ENCODE peak calls at places on chromosomes 2 and 18, in four cellular contexts. J, N, H and Y are unnamed samples.

GRCh38 chr2:238811765-238812164 is 36.1 kb upstream of the TWIST2 start:
- DNase-seq in J (no peak), N (no peak), H (no peak), Y (no peak)

GRCh38 chr2:54015809-54016703 is 45.3 kb upstream of the PSME4 start:
- DNase-seq in J (no peak), N (no peak), H (no peak), Y (no peak)

GRCh38 chr2:205800257-205800656 is 118.0 kb downstream of the NRP2 start:
- DNase-seq in J (no peak), N (no peak), H (no peak), Y (no peak)

GRCh38 chr2:212021947-212022346 is 516.7 kb downstream of the ERBB4 start:
- DNase-seq in J (no peak), N (no peak), H (no peak), Y (peak; percentile 5)

GRCh38 chr2:85468704-85469349 is 50.3 kb downstream of the SH2D6 start:
- DNase-seq in J (no peak), N (no peak), H (no peak), Y (no peak)

GRCh38 chr2:62205554-62205953 is 9.6 kb downstream of the B3GNT2 start:
- DNase-seq in J (no peak), N (no peak), H (no peak), Y (no peak)

GRCh38 chr18:70335892-70336726 is 47.3 kb downstream of the SOCS6 start:
- DNase-seq in J (no peak), N (no peak), H (no peak), Y (no peak)

GRCh38 chr2:137938204-137938603 is 26.1 kb upstream of the HNMT start:
- DNase-seq in J (no peak), N (no peak), H (no peak), Y (no peak)

GRCh38 chr2:160652236-160652635 is 158.6 kb upstream of the RBMS1 start:
- DNase-seq in J (no peak), N (peak; percentile 37), H (peak; percentile 30), Y (no peak)

GRCh38 chr2:127659408-127660290 is 13.7 kb downstream of the GPR17 start:
- DNase-seq in J (no peak), N (no peak), H (no peak), Y (no peak)

GRCh38 chr2:105522645-105523044 is 123.8 kb upstream of the FHL2 start:
- DNase-seq in J (no peak), N (no peak), H (no peak), Y (no peak)

GRCh38 chr2:39636306-39636705 is 29.4 kb upstream of the TMEM178A start:
- DNase-seq in J (no peak), N (no peak), H (no peak), Y (no peak)

GRCh38 chr2:226887940-226888339 is 52.1 kb downstream of the RHBDD1 start:
- DNase-seq in J (no peak), N (no peak), H (no peak), Y (no peak)

GRCh38 chr18:58694720-58695468 is 23.6 kb downstream of the MALT1 start:
- DNase-seq in J (no peak), N (no peak), H (no peak), Y (no peak)

GRCh38 chr2:37323770-37324535 is 680 bp downstream of the PRKD3 start:
- DNase-seq in J (no peak), N (peak; percentile 38), H (peak; percentile 19), Y (peak; percentile 12)

GRCh38 chr2:10007921-10008808 is 35.2 kb upstream of the KLF11 start:
- DNase-seq in J (no peak), N (no peak), H (no peak), Y (no peak)

GRCh38 chr2:27218614-27219013 is 1.4 kb downstream of the CAD start:
- DNase-seq in J (no peak), N (no peak), H (no peak), Y (no peak)

GRCh38 chr2:72625359-72625758 is 200.5 kb downstream of the EXOC6B start:
- DNase-seq in J (no peak), N (no peak), H (no peak), Y (no peak)

GRCh38 chr2:222732774-222733173 is 61.3 kb downstream of the MOGAT1 start:
- DNase-seq in J (no peak), N (no peak), H (no peak), Y (no peak)

GRCh38 chr2:67974564-67975430 is 88.0 kb downstream of the C1D start:
- DNase-seq in J (no peak), N (no peak), H (no peak), Y (no peak)

GRCh38 chr2:186379052-186379451 is 107.0 kb upstream of the ZC3H15 start:
- DNase-seq in J (no peak), N (no peak), H (no peak), Y (no peak)

GRCh38 chr2:21047161-21048009 is 3.5 kb upstream of the APOB start:
- DNase-seq in J (no peak), N (no peak), H (no peak), Y (no peak)